ENCODE peak calls at places on chromosome 4, in five cellular contexts. X is fibroblast of lung, Z is osteoblast, N is endothelial cell of umbilical vein, W is pancreas. I is an unnamed sample.

GRCh38 chr4:31104033-31104432 is 383.9 kb downstream of the PCDH7 start:
- DNase-seq in X (peak), W (no peak), N (no peak), Z (no peak), I (no peak)

GRCh38 chr4:26687728-26688127 is 103.8 kb downstream of the TBC1D19 start:
- DNase-seq in N (no peak), W (no peak), X (peak), Z (peak), I (no peak)

GRCh38 chr4:127698789-127699200 is 31.4 kb upstream of the SLC25A31 start:
- DNase-seq in W (no peak), Z (peak), X (peak), N (no peak), I (no peak)

GRCh38 chr4:6782846-6783110 is 251 bp downstream of the KIAA0232 start:
- DNase-seq in X (no peak), Z (no peak), N (no peak), W (no peak), I (no peak)

GRCh38 chr4:18138076-18138665 is 116.6 kb upstream of the LCORL start:
- DNase-seq in Z (no peak), N (no peak), W (no peak), X (no peak), I (no peak)

GRCh38 chr4:118682928-118683327 is 2.3 kb upstream of the METTL14 start:
- DNase-seq in N (no peak), X (peak), W (no peak), Z (peak), I (no peak)

GRCh38 chr4:17280266-17280665 is 231.6 kb downstream of the QDPR start:
- DNase-seq in W (no peak), X (no peak), N (no peak), Z (no peak), I (no peak)

GRCh38 chr4:69032847-69033638 is 63.2 kb upstream of the UGT2B7 start:
- DNase-seq in N (no peak), W (no peak), Z (no peak), X (no peak), I (no peak)

GRCh38 chr4:71694946-71695345 is 88.9 kb downstream of the GC start:
- DNase-seq in X (no peak), N (no peak), Z (no peak), W (no peak), I (no peak)

GRCh38 chr4:9924750-9925149 is 96.5 kb downstream of the SLC2A9 start:
- DNase-seq in W (no peak), Z (no peak), X (peak), N (no peak), I (no peak)

GRCh38 chr4:68216501-68216900 is 29.0 kb downstream of the TMPRSS11B start:
- DNase-seq in W (no peak), X (no peak), N (no peak), Z (no peak), I (no peak)

GRCh38 chr4:6137027-6137746 is 63.2 kb downstream of the JAKMIP1 start:
- DNase-seq in W (no peak), N (no peak), X (no peak), Z (no peak), I (no peak)

GRCh38 chr4:189202869-189203271 is 737.8 kb upstream of the FRG1 start:
- DNase-seq in X (peak), N (no peak), W (no peak), Z (no peak), I (no peak)

GRCh38 chr4:159950707-159951106 is 847.8 kb downstream of the RAPGEF2 start:
- DNase-seq in N (no peak), Z (no peak), X (no peak), W (no peak), I (no peak)

GRCh38 chr4:125432078-125432477 is 117.3 kb downstream of the FAT4 start:
- DNase-seq in Z (no peak), N (no peak), W (no peak), X (peak), I (no peak)

GRCh38 chr4:156321203-156321602 is 367.5 kb upstream of the CTSO start:
- DNase-seq in N (no peak), Z (peak), X (peak), W (no peak), I (no peak)
- TF ChIP-seq CTCF in N (no peak), Z (no peak), X (no peak), W (no peak), I (no peak)

GRCh38 chr4:145937021-145937861 is 1.4 kb downstream of the ZNF827 start:
- DNase-seq in Z (peak), X (peak), W (peak), N (peak), I (no peak)

GRCh38 chr4:145934434-145935047 is 4.1 kb downstream of the ZNF827 start:
- DNase-seq in W (no peak), X (no peak), N (no peak), Z (no peak), I (no peak)

GRCh38 chr4:145937990-145938611 is 522 bp downstream of the ZNF827 start:
- DNase-seq in X (peak), W (peak), Z (peak), N (peak), I (no peak)

GRCh38 chr4:145935253-145936141 is 3.1 kb downstream of the ZNF827 start:
- DNase-seq in N (peak), X (no peak), W (peak), Z (peak), I (no peak)

DNA sequence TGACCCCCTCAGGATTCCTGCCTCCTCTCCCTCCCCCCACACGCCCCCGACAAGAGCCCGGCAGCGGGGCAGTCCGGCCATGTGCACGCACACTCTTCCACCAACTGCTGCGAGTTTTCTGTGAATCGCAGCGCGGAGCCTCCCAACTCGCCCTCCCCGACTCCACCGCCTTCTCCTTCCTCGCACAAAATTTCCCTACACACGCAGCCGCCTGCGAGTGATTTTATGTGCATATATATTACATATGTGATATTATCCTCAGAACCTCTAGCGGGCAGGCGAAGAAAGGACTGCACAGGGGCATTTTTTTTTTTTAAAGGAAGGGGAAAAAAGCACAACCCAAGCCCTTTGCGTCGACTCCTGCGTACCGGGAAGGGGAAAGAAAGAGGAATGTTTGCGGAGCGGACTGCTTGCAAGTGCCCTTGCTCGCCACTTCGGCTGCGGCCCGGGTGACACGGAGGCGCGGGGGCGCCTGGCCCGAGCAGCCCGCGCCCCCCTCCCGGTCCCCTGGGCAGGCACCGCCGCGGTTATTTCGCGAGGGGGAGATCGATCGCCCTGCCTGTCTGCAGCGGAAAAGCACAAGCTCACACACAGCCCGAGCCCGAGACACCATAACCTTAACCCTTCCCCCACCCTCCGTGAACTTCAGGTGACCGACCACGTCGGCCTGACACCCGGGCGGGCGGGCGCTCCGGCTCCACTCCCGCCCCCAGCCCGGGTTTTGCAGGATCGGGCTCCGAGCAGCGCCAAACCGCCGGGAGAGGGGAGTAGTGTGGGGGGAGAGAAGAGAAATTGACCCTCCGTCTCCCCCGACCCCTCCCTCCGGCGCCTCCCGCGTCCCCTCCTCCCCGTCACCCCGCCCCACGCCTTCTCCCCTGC is 2.2 kb downstream of the ZNF827 start:
- DNase-seq in X (peak), Z (peak), W (peak), N (peak), I (peak)
- TF ChIP-seq CTCF in X (no peak), Z (peak), W (no peak), N (no peak), I (no peak)

DNA sequence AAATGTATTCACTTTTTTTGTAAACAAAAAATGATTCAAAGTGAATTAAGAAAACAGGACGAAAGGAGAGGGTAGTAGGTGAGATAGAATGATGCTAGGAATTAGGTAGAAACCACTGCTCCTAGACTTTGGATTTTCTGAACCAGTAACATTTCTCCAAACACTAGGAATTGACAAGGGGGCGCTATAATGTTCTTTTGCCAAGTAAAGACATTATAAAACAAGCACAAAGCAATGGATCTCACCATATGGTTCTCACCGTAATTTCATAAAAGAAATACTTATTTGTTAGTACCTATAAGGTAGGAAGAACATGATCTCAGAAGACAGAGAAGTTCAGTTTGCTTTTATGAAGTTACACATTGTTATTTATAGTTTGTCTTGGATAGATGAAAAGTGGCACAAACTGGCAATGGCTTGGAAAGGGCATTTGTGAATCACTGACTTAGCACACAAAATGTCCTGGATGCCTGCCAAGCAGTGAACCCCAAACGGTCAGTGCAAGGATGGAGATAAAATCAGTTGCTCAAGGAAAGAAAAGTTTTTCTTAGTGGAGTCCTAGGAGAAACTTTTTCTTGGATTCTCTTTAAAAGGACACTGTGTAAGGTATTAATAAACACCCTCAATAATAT is 8.1 kb upstream of the TBC1D1 start:
- DNase-seq in W (no peak), X (no peak), Z (no peak), N (no peak), I (no peak)
- TF ChIP-seq CTCF in W (no peak), X (no peak), Z (peak), N (no peak), I (no peak)

GRCh38 chr4:1285790-1286553 is 3.7 kb upstream of the MAEA start:
- DNase-seq in X (no peak), Z (peak), N (no peak), W (no peak), I (no peak)
- TF ChIP-seq CTCF in X (no peak), Z (no peak), N (no peak), W (no peak), I (no peak)

GRCh38 chr4:52665592-52665991 is 6.5 kb upstream of the USP46 start:
- DNase-seq in Z (peak), N (peak), X (peak), W (no peak), I (no peak)
- TF ChIP-seq CTCF in Z (no peak), N (peak), X (peak), W (no peak), I (no peak)

I was measured in omental fat pad.